ENCODE peak calls at places on chromosomes 13 and 19, in seven cellular contexts. O is ovary, S is HepG2, Y is transverse colon, G is A549, K is sigmoid colon, E is SK-N-SH. T is an unnamed sample.
A peak's percentile ranks its signal among the peaks of the same experiment; 100 is the strongest.

GRCh38 chr19:491146-491741 is 5.0 kb upstream of the MADCAM1 start:
- DNase-seq in O (no peak), S (peak; percentile 34), Y (no peak), G (no peak), K (no peak), E (peak; percentile 58), T (no peak)

GRCh38 chr19:41774515-41774980 is 19.2 kb downstream of the CEACAM6 start:
- DNase-seq in O (no peak), S (no peak), Y (peak; percentile 84), G (peak; percentile 57), K (no peak), E (no peak), T (peak; percentile 59)

GRCh38 chr13:30676672-30677071 is 58.7 kb upstream of the ALOX5AP start:
- DNase-seq in O (no peak), S (peak; percentile 26), Y (no peak), G (peak; percentile 36), K (no peak), E (no peak), T (no peak)

GRCh38 chr19:1864480-1865171 is 1.2 kb upstream of the KLF16 start:
- DNase-seq in O (peak; percentile 76), S (peak; percentile 66), Y (peak; percentile 83), G (peak; percentile 72), K (peak; percentile 84), E (peak; percentile 90), T (peak; percentile 73)

GRCh38 chr13:94030415-94031119 is 448.9 kb downstream of the DCT start:
- DNase-seq in O (no peak), S (no peak), Y (no peak), G (no peak), K (no peak), E (no peak), T (no peak)

GRCh38 chr19:42175952-42176648 is 41.4 kb downstream of the DEDD2 start:
- DNase-seq in O (no peak), S (no peak), Y (no peak), G (peak; percentile 51), K (no peak), E (peak; percentile 59), T (no peak)

GRCh38 chr13:60431108-60431700 is 34.2 kb downstream of the TDRD3 start:
- DNase-seq in O (no peak), S (peak; percentile 47), Y (no peak), G (peak; percentile 60), K (no peak), E (peak; percentile 36), T (no peak)

GRCh38 chr19:42412223-42412622 is 15.0 kb downstream of the LIPE start:
- DNase-seq in O (no peak), S (no peak), Y (peak; percentile 81), G (no peak), K (no peak), E (peak; percentile 70), T (no peak)

GRCh38 chr13:57724486-57725272 is 93.1 kb downstream of the PCDH17 start:
- DNase-seq in O (no peak), S (no peak), Y (no peak), G (no peak), K (no peak), E (no peak), T (no peak)

DNA sequence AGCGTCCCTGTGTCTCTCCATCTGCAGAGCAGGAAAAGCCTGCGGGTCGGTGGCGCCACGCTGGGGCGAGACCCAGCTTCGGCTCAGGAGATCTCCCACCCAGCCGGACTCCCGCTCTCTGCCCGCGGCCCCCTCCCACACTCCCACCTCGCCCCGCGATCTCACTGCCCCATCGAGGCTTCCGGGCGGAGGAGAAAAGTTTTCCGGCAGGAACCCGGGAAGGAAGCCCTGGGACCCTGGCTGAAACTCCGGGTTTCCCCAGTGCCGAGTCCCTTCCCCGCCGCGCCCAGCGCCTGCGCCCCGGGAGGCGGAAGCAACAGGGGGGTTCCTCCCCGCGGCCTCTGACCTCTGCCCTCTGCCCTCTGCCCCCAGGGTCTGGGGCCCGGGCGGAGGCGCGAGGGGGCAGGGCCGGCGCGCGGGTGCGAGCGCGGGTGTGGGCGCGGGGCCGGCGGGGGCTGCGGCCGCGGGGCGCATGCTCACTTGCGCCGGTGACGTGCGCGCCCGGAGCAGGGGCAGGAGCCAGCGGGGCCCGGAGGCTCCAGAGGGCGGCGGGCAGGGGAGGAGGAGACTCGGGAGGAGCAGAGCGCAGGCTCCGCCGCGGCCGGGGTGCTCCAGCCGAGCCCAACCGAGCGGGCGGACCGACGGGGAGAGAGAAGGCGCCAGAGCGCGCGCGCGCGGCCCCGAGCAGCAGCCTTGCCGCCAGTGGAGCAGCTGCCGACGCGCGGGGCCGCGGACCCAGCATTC is at the start of gene ATP11A:
- DNase-seq in O (peak; percentile 93), S (peak; percentile 72), Y (peak; percentile 91), G (peak; percentile 78), K (peak; percentile 97), E (peak; percentile 98), T (peak; percentile 92)
- TF ChIP-seq EP300 in O (no peak), S (peak; percentile 8), Y (no peak), G (no peak), K (no peak), E (no peak), T (no peak)

GRCh38 chr19:6577410-6578125 is 13.4 kb downstream of the CD70 start:
- DNase-seq in O (no peak), S (no peak), Y (peak; percentile 25), G (peak; percentile 66), K (no peak), E (no peak), T (no peak)

GRCh38 chr19:6586056-6586455 is 4.9 kb downstream of the CD70 start:
- DNase-seq in O (no peak), S (no peak), Y (no peak), G (no peak), K (no peak), E (no peak), T (no peak)

GRCh38 chr19:6579450-6580178 is 11.3 kb downstream of the CD70 start:
- DNase-seq in O (no peak), S (no peak), Y (no peak), G (no peak), K (no peak), E (no peak), T (no peak)

GRCh38 chr19:6576869-6577281 is 14.1 kb downstream of the CD70 start:
- DNase-seq in O (no peak), S (no peak), Y (peak; percentile 56), G (peak; percentile 42), K (no peak), E (no peak), T (no peak)

DNA sequence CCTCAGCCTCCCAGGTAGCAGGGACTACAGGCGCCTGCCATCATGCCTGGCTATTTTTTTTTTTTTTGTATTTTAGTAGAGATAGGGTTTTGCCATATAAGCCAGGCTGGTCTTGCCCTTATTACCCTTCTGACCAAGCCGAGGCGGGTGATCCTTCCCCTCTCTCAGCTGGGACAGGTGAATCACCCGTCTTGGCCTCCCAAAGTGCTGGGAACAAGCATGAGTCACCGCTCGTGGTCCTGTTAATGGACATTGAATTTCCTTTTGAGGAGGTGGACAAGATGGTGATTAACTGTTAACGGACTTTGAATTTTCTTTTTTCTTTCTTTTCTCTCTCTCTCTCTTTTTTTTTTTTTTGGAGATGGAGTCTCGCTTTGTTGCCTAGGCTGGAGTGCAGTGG is 10.6 kb downstream of the CD70 start:
- DNase-seq in O (no peak), S (no peak), Y (no peak), G (peak; percentile 83), K (no peak), E (no peak), T (no peak)
- H3K4me1 ChIP-seq in O (no peaks in the 10 kb centered on the region), S (peaks cover 10% of the 10 kb centered on the region), Y (peaks cover 14% of the 10 kb centered on the region), G (peaks cover 47% of the 10 kb centered on the region), K (no peaks in the 10 kb centered on the region), E (no peaks in the 10 kb centered on the region), T (no peaks in the 10 kb centered on the region)

GRCh38 chr19:8832132-8833021 is at the start of the genes MBD3L1 and ZNF558:
- DNase-seq in O (peak; percentile 99), S (peak; percentile 80), Y (peak; percentile 98), G (peak; percentile 96), K (peak; percentile 99), E (peak; percentile 97), T (peak; percentile 97)
- H3K4me3 ChIP-seq in O (peak within 1 kb of the TSS; percentile 93), S (peak within 1 kb of the TSS; percentile 62), Y (peak within 1 kb of the TSS; percentile 88), G (peak within 1 kb of the TSS; percentile 85), K (peak within 1 kb of the TSS; percentile 77), E (peak within 1 kb of the TSS; percentile 79), T (peak within 1 kb of the TSS; percentile 96)

GRCh38 chr13:74974234-74974879 is 507.6 kb downstream of the TBC1D4 start:
- DNase-seq in O (no peak), S (no peak), Y (no peak), G (no peak), K (no peak), E (no peak), T (no peak)

GRCh38 chr13:74977498-74977897 is 504.5 kb downstream of the TBC1D4 start:
- DNase-seq in O (no peak), S (no peak), Y (no peak), G (no peak), K (no peak), E (no peak), T (no peak)

GRCh38 chr13:74978596-74978995 is 503.4 kb downstream of the TBC1D4 start:
- DNase-seq in O (no peak), S (no peak), Y (no peak), G (no peak), K (no peak), E (no peak), T (no peak)

GRCh38 chr13:74975122-74975521 is 506.8 kb downstream of the TBC1D4 start:
- DNase-seq in O (no peak), S (no peak), Y (no peak), G (no peak), K (no peak), E (no peak), T (no peak)

GRCh38 chr13:74979703-74980102 is 502.3 kb downstream of the TBC1D4 start:
- DNase-seq in O (no peak), S (no peak), Y (no peak), G (no peak), K (no peak), E (peak; percentile 11), T (no peak)
- TF ChIP-seq EP300 in O (no peak), S (no peak), Y (no peak), G (no peak), K (no peak), E (no peak), T (no peak)